ENCODE peak calls at places on chromosomes 6 and 20, in nine cellular contexts. U, S, T, Y, D, Z, E, K and X are unnamed samples.

GRCh38 chr6:130752292-130752691 is 74.9 kb upstream of the SMLR1 start:
- DNase-seq in T (no peak), D (no peak), Y (no peak), S (no peak), Z (peak; percentile 81), E (no peak), U (peak; percentile 13), K (no peak), X (no peak)

GRCh38 chr6:98769546-98769945 is 64.8 kb upstream of the POU3F2 start:
- DNase-seq in E (peak; percentile 47), T (no peak), Y (no peak), D (peak; percentile 27), Z (no peak), S (no peak), U (peak; percentile 18), K (no peak), X (no peak)

GRCh38 chr6:52133326-52133725 is 45.9 kb upstream of the PKHD1 start:
- DNase-seq in T (no peak), E (no peak), D (no peak), S (no peak), Z (no peak), U (no peak), K (no peak), Y (no peak), X (no peak)

GRCh38 chr6:127176175-127176574 is 57.7 kb downstream of the RSPO3 start:
- DNase-seq in S (no peak), E (no peak), K (no peak), T (no peak), Y (no peak), U (peak; percentile 49), D (no peak), Z (peak; percentile 44), X (no peak)

GRCh38 chr6:42230320-42231034 is 12.8 kb upstream of the MRPS10 start:
- DNase-seq in D (peak; percentile 29), Z (no peak), K (no peak), U (peak; percentile 27), T (no peak), Y (no peak), E (peak; percentile 66), S (no peak), X (peak; percentile 43)

GRCh38 chr20:51036827-51037229 is 13.9 kb upstream of the KCNG1 start:
- DNase-seq in S (no peak), K (no peak), Y (no peak), Z (peak; percentile 23), T (no peak), D (no peak), E (peak; percentile 47), U (no peak), X (no peak)

GRCh38 chr6:122931916-122932315 is 64.1 kb upstream of the CLVS2 start:
- DNase-seq in K (no peak), T (no peak), Y (no peak), S (no peak), D (no peak), Z (no peak), U (no peak), E (no peak), X (no peak)

GRCh38 chr6:3325210-3325609 is 66.5 kb downstream of the PSMG4 start:
- DNase-seq in S (no peak), D (no peak), K (no peak), U (peak; percentile 72), Z (peak; percentile 59), Y (peak; percentile 6), E (peak; percentile 43), T (no peak), X (no peak)

GRCh38 chr6:46452312-46452917 is 38.8 kb downstream of the RCAN2 start:
- DNase-seq in D (no peak), S (no peak), U (no peak), E (no peak), Z (no peak), K (no peak), Y (no peak), T (no peak), X (no peak)

GRCh38 chr20:59207742-59208357 is 44.2 kb downstream of the ZNF831 start:
- DNase-seq in T (peak; percentile 81), S (peak; percentile 61), E (peak; percentile 51), D (peak; percentile 86), K (no peak), Y (peak; percentile 10), U (peak; percentile 4), Z (peak; percentile 15), X (peak; percentile 86)

GRCh38 chr6:162442675-162443074 is 284.9 kb downstream of the PRKN start:
- DNase-seq in D (peak; percentile 27), Z (no peak), T (no peak), U (no peak), E (no peak), K (no peak), Y (no peak), S (no peak), X (no peak)

GRCh38 chr20:37711987-37712961 is 18.4 kb downstream of the CTNNBL1 start:
- DNase-seq in U (no peak), S (peak; percentile 34), K (no peak), E (no peak), Z (no peak), Y (no peak), T (no peak), D (no peak), X (no peak)

GRCh38 chr6:142680308-142680707 is 264.7 kb downstream of the HIVEP2 start:
- DNase-seq in U (peak; percentile 28), Z (peak; percentile 61), Y (no peak), S (no peak), T (peak; percentile 46), K (no peak), D (no peak), E (peak; percentile 4), X (no peak)

GRCh38 chr20:62741191-62741676 is 32.6 kb downstream of the NTSR1 start:
- DNase-seq in T (no peak), K (peak; percentile 42), U (peak; percentile 28), D (no peak), S (no peak), Z (no peak), Y (no peak), E (peak; percentile 42), X (no peak)

GRCh38 chr6:26321005-26321404 is 44.0 kb upstream of the BTN3A2 start:
- DNase-seq in S (no peak), E (no peak), T (no peak), K (no peak), D (no peak), Y (no peak), U (no peak), Z (no peak), X (no peak)

GRCh38 chr6:168217880-168218537 is 101.6 kb downstream of the DACT2 start:
- DNase-seq in U (no peak), Y (no peak), Z (no peak), T (no peak), S (no peak), K (no peak), D (no peak), E (no peak), X (no peak)

GRCh38 chr6:14862845-14863244 is 383.0 kb upstream of the JARID2 start:
- DNase-seq in D (no peak), K (no peak), T (no peak), U (no peak), S (no peak), E (no peak), Y (no peak), Z (no peak), X (no peak)

GRCh38 chr6:14865609-14866100 is 380.2 kb upstream of the JARID2 start:
- DNase-seq in E (no peak), T (no peak), Z (peak; percentile 6), U (peak; percentile 49), D (peak; percentile 66), K (peak; percentile 66), S (no peak), Y (no peak), X (peak; percentile 36)

GRCh38 chr6:14861491-14861943 is 384.4 kb upstream of the JARID2 start:
- DNase-seq in D (no peak), S (no peak), Y (no peak), U (no peak), Z (no peak), K (no peak), E (no peak), T (no peak), X (no peak)

GRCh38 chr6:14867807-14868206 is 378.1 kb upstream of the JARID2 start:
- DNase-seq in Z (no peak), U (no peak), E (no peak), Y (no peak), D (no peak), S (no peak), T (no peak), K (no peak), X (no peak)

GRCh38 chr6:14863896-14864850 is 381.7 kb upstream of the JARID2 start:
- DNase-seq in U (no peak), D (no peak), E (no peak), Y (no peak), S (no peak), T (no peak), K (no peak), Z (no peak), X (no peak)
- TF ChIP-seq CTCF in U (peak; percentile 13), D (no peak), E (no peak), Y (no peak), S (no peak), T (no peak), K (no peak), Z (peak; percentile 5), X (no peak)

DNA sequence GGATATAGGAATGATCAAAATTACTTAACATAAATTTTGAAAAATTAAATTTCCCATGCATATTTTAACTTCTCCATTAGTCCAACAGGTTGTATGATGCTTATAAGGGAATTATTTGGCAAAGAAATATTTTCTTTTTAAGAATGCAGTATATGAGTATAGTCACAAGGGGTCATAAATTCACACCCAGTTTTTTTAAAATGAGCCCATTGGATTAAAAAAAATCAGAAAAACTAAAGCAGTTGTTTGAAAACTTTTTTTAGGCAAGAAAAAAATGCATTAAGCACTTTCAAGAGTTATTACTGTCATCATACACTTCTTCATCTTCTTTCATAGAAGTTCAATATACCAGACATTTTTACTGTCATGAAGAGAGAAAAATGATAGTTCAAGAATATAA is 404.2 kb upstream of the FLRT3 start:
- DNase-seq in S (no peak), T (no peak), Y (no peak), U (no peak), K (no peak), E (peak; percentile 19), Z (no peak), D (no peak), X (no peak)
- TF ChIP-seq CTCF in S (no peak), T (no peak), Y (no peak), U (no peak), K (no peak), E (peak; percentile 52), Z (no peak), D (no peak), X (no peak)

GRCh38 chr20:1423625-1424106 is 30.8 kb upstream of the FKBP1A start:
- DNase-seq in Y (peak; percentile 30), T (no peak), U (peak; percentile 79), D (peak; percentile 34), S (no peak), E (peak; percentile 53), Z (peak; percentile 53), K (no peak), X (no peak)
- TF ChIP-seq CTCF in Y (peak; percentile 15), T (no peak), U (no peak), D (peak; percentile 34), S (no peak), E (peak; percentile 21), Z (no peak), K (no peak), X (no peak)

DNA sequence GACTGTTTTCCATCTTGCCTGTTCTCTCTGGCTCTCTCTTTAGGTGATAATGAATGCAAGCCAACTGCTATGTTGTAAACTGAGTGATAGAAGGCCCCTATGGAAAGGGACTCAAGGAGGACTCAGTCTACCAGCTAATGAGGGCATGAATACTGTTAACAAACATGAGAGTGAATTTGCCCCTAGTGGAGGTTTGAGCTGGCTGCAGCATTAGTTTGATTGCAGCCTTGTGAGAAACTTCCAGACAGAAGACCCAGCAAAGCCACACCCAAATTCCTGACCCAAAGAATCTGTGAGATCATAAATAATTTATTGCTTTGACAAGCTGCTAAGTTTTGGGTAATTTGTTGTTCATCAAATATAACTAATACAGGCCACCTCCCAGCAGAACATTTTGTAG is 50.0 kb upstream of the PLCB1 start:
- DNase-seq in K (no peak), U (peak; percentile 48), S (no peak), D (peak; percentile 11), Y (peak; percentile 5), E (peak; percentile 48), Z (peak; percentile 23), T (no peak), X (no peak)
- TF ChIP-seq CTCF in K (no peak), U (peak; percentile 52), S (no peak), D (peak; percentile 68), Y (peak; percentile 72), E (peak; percentile 68), Z (peak; percentile 51), T (no peak), X (peak; percentile 10)